ENCODE peak calls at places on chromosomes 16 and 17, in seven cellular contexts. One of them, this sample, is unnamed.
A peak's percentile ranks its signal among the peaks of the same experiment; 100 is the strongest.

GRCh38 chr16:84963046-84963445 is 48.3 kb downstream of the ZDHHC7 start:
- DNase-seq in body of pancreas: no peak
- DNase-seq in MM.1S: no peak
- DNase-seq in cardiac muscle cell: no peak
- DNase-seq in tibial artery: no peak
- DNase-seq in heart left ventricle: no peak
- DNase-seq in tibial nerve: no peak
- DNase-seq in this sample: no peak

GRCh38 chr17:21283482-21284318 is 811 bp upstream of the MAP2K3 start:
- DNase-seq in body of pancreas: peak; percentile 54
- DNase-seq in MM.1S: no peak
- DNase-seq in cardiac muscle cell: no peak
- DNase-seq in tibial artery: peak; percentile 45
- DNase-seq in heart left ventricle: no peak
- DNase-seq in tibial nerve: no peak
- DNase-seq in this sample: no peak

GRCh38 chr16:85781685-85782370 is 17.5 kb downstream of the EMC8 start:
- DNase-seq in body of pancreas: peak; percentile 84
- DNase-seq in MM.1S: no peak
- DNase-seq in cardiac muscle cell: no peak
- DNase-seq in tibial artery: no peak
- DNase-seq in heart left ventricle: no peak
- DNase-seq in tibial nerve: no peak
- DNase-seq in this sample: no peak

GRCh38 chr16:70018254-70018653 is 67.1 kb downstream of the CLEC18A start:
- DNase-seq in body of pancreas: peak; percentile 14
- DNase-seq in MM.1S: peak; percentile 19
- DNase-seq in cardiac muscle cell: peak; percentile 68
- DNase-seq in tibial artery: no peak
- DNase-seq in heart left ventricle: no peak
- DNase-seq in tibial nerve: no peak
- DNase-seq in this sample: no peak

GRCh38 chr17:40345161-40346034 is 19.1 kb downstream of the GJD3 start:
- DNase-seq in body of pancreas: peak; percentile 86
- DNase-seq in MM.1S: no peak
- DNase-seq in cardiac muscle cell: peak; percentile 87
- DNase-seq in tibial artery: peak; percentile 60
- DNase-seq in heart left ventricle: peak; percentile 88
- DNase-seq in tibial nerve: no peak
- DNase-seq in this sample: peak; percentile 85

GRCh38 chr17:17481860-17482259 is 5.1 kb downstream of the MED9 start:
- DNase-seq in body of pancreas: no peak
- DNase-seq in MM.1S: no peak
- DNase-seq in cardiac muscle cell: no peak
- DNase-seq in tibial artery: no peak
- DNase-seq in heart left ventricle: no peak
- DNase-seq in tibial nerve: no peak
- DNase-seq in this sample: no peak

GRCh38 chr16:66091462-66091861 is 275.0 kb upstream of the CDH5 start:
- DNase-seq in body of pancreas: no peak
- DNase-seq in MM.1S: no peak
- DNase-seq in cardiac muscle cell: no peak
- DNase-seq in tibial artery: no peak
- DNase-seq in heart left ventricle: no peak
- DNase-seq in tibial nerve: no peak
- DNase-seq in this sample: no peak

GRCh38 chr16:27498020-27498419 is 51.7 kb downstream of the GTF3C1 start:
- DNase-seq in body of pancreas: no peak
- DNase-seq in MM.1S: no peak
- DNase-seq in cardiac muscle cell: no peak
- DNase-seq in tibial artery: no peak
- DNase-seq in heart left ventricle: no peak
- DNase-seq in tibial nerve: no peak
- DNase-seq in this sample: no peak

GRCh38 chr17:8628609-8629169 is 1.8 kb downstream of the MYH10 start:
- DNase-seq in body of pancreas: no peak
- DNase-seq in MM.1S: no peak
- DNase-seq in cardiac muscle cell: no peak
- DNase-seq in tibial artery: no peak
- DNase-seq in heart left ventricle: no peak
- DNase-seq in tibial nerve: no peak
- DNase-seq in this sample: no peak

GRCh38 chr17:13508916-13509315 is 92.8 kb downstream of the HS3ST3A1 start:
- DNase-seq in body of pancreas: no peak
- DNase-seq in MM.1S: no peak
- DNase-seq in cardiac muscle cell: no peak
- DNase-seq in tibial artery: no peak
- DNase-seq in heart left ventricle: no peak
- DNase-seq in tibial nerve: no peak
- DNase-seq in this sample: no peak

GRCh38 chr16:86956437-86956836 is 360.8 kb downstream of the C16orf95 start:
- DNase-seq in body of pancreas: no peak
- DNase-seq in MM.1S: no peak
- DNase-seq in cardiac muscle cell: no peak
- DNase-seq in tibial artery: no peak
- DNase-seq in heart left ventricle: no peak
- DNase-seq in tibial nerve: no peak
- DNase-seq in this sample: no peak

GRCh38 chr16:50376997-50377396 is 8.2 kb upstream of the BRD7 start:
- DNase-seq in body of pancreas: no peak
- DNase-seq in MM.1S: no peak
- DNase-seq in cardiac muscle cell: no peak
- DNase-seq in tibial artery: no peak
- DNase-seq in heart left ventricle: no peak
- DNase-seq in tibial nerve: no peak
- DNase-seq in this sample: no peak
- H3K4me3 ChIP-seq in body of pancreas: no peak overlapping the region
- H3K4me3 ChIP-seq in MM.1S: no peak overlapping the region
- H3K4me3 ChIP-seq in cardiac muscle cell: no peak overlapping the region
- H3K4me3 ChIP-seq in tibial artery: no peak overlapping the region
- H3K4me3 ChIP-seq in heart left ventricle: no peak overlapping the region
- H3K4me3 ChIP-seq in tibial nerve: no peak overlapping the region
- H3K4me3 ChIP-seq in this sample: no peak overlapping the region

GRCh38 chr17:48544356-48545021 is 420 bp downstream of the HOXB2 start:
- DNase-seq in body of pancreas: peak; percentile 57
- DNase-seq in MM.1S: no peak
- DNase-seq in cardiac muscle cell: peak; percentile 55
- DNase-seq in tibial artery: peak; percentile 72
- DNase-seq in heart left ventricle: peak; percentile 91
- DNase-seq in tibial nerve: peak; percentile 19
- DNase-seq in this sample: peak; percentile 55

GRCh38 chr17:48543854-48544355 is 1.0 kb downstream of the HOXB2 start:
- DNase-seq in body of pancreas: no peak
- DNase-seq in MM.1S: no peak
- DNase-seq in cardiac muscle cell: no peak
- DNase-seq in tibial artery: no peak
- DNase-seq in heart left ventricle: peak; percentile 75
- DNase-seq in tibial nerve: no peak
- DNase-seq in this sample: no peak

GRCh38 chr17:48542114-48542955 is 2.6 kb downstream of the HOXB2 start:
- DNase-seq in body of pancreas: no peak
- DNase-seq in MM.1S: no peak
- DNase-seq in cardiac muscle cell: no peak
- DNase-seq in tibial artery: no peak
- DNase-seq in heart left ventricle: no peak
- DNase-seq in tibial nerve: no peak
- DNase-seq in this sample: no peak

GRCh38 chr17:48541574-48542113 is 3.3 kb downstream of the HOXB2 start:
- DNase-seq in body of pancreas: no peak
- DNase-seq in MM.1S: no peak
- DNase-seq in cardiac muscle cell: peak; percentile 65
- DNase-seq in tibial artery: no peak
- DNase-seq in heart left ventricle: peak; percentile 83
- DNase-seq in tibial nerve: no peak
- DNase-seq in this sample: no peak

DNA sequence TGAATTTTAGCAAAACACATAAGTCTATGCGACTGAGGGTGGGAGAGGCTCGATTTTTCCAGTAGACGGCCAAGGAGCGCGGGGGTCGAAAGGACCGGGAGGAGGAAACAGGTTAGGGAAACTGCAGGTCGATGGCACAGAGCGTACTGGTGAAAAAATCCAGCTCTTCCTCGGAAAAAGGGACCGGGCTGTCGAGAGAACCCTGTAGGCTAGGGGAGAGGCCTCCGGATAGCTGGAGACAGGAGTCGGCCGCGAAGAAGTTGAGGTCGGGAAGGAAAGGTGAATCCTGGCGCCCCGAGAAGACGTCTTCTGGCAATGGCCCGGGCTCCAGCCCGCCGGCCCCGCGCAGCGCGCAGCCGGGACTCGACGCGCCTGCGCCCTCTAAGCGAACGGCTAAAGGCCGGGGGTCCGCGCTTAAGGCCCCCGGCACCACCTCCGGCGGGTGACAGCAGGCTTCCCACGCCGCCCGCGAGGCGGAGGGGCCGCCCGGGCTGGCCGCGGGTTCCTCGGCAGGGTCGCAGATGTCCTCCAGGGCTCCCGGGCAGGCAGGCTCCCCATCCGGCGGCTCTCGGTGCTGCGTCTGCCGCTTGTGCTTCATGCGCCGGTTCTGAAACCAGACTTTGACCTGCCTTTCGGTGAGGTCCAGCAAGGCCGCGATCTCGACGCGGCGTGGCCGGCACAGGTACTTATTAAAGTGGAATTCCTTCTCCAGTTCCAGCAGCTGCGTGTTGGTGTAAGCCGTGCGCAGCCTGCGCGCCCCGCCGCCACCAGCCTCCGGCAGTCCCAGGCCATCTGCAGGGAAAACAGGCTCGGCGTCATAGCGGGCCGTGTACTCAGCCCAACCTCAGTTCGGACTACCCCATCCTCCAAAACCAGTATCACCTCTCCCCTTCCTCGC is 1.7 kb downstream of the HOXB2 start:
- DNase-seq in body of pancreas: no peak
- DNase-seq in MM.1S: peak; percentile 45
- DNase-seq in cardiac muscle cell: peak; percentile 67
- DNase-seq in tibial artery: peak; percentile 33
- DNase-seq in heart left ventricle: peak; percentile 73
- DNase-seq in tibial nerve: no peak
- DNase-seq in this sample: no peak
- H3K27me3 ChIP-seq in body of pancreas: peaks cover 24% of the 10 kb centered on the region
- H3K27me3 ChIP-seq in MM.1S: peaks cover 16% of the 10 kb centered on the region
- H3K27me3 ChIP-seq in cardiac muscle cell: no peaks in the 10 kb centered on the region
- H3K27me3 ChIP-seq in tibial artery: no peaks in the 10 kb centered on the region
- H3K27me3 ChIP-seq in heart left ventricle: peaks cover 53% of the 10 kb centered on the region
- H3K27me3 ChIP-seq in tibial nerve: peaks cover 56% of the 10 kb centered on the region
- H3K27me3 ChIP-seq in this sample: no peaks in the 10 kb centered on the region

GRCh38 chr17:3556239-3556904 is 1.2 kb downstream of the TRPV3 start:
- DNase-seq in body of pancreas: no peak
- DNase-seq in MM.1S: no peak
- DNase-seq in cardiac muscle cell: no peak
- DNase-seq in tibial artery: no peak
- DNase-seq in heart left ventricle: no peak
- DNase-seq in tibial nerve: no peak
- DNase-seq in this sample: no peak
- H3K4me3 ChIP-seq in body of pancreas: no peak overlapping the region
- H3K4me3 ChIP-seq in MM.1S: peak overlapping the region; percentile 78
- H3K4me3 ChIP-seq in cardiac muscle cell: no peak overlapping the region
- H3K4me3 ChIP-seq in tibial artery: no peak overlapping the region
- H3K4me3 ChIP-seq in heart left ventricle: no peak overlapping the region
- H3K4me3 ChIP-seq in tibial nerve: no peak overlapping the region
- H3K4me3 ChIP-seq in this sample: no peak overlapping the region

GRCh38 chr17:73647767-73648542 is 3.7 kb upstream of the SDK2 start:
- DNase-seq in body of pancreas: no peak
- DNase-seq in MM.1S: no peak
- DNase-seq in cardiac muscle cell: no peak
- DNase-seq in tibial artery: no peak
- DNase-seq in heart left ventricle: no peak
- DNase-seq in tibial nerve: no peak
- DNase-seq in this sample: no peak

GRCh38 chr17:73646409-73647305 is 2.4 kb upstream of the SDK2 start:
- DNase-seq in body of pancreas: no peak
- DNase-seq in MM.1S: no peak
- DNase-seq in cardiac muscle cell: peak; percentile 63
- DNase-seq in tibial artery: no peak
- DNase-seq in heart left ventricle: no peak
- DNase-seq in tibial nerve: no peak
- DNase-seq in this sample: no peak

GRCh38 chr17:73648974-73649373 is 4.7 kb upstream of the SDK2 start:
- DNase-seq in body of pancreas: no peak
- DNase-seq in MM.1S: no peak
- DNase-seq in cardiac muscle cell: no peak
- DNase-seq in tibial artery: no peak
- DNase-seq in heart left ventricle: no peak
- DNase-seq in tibial nerve: no peak
- DNase-seq in this sample: no peak

GRCh38 chr17:73648543-73648820 is 4.2 kb upstream of the SDK2 start:
- DNase-seq in body of pancreas: no peak
- DNase-seq in MM.1S: no peak
- DNase-seq in cardiac muscle cell: no peak
- DNase-seq in tibial artery: no peak
- DNase-seq in heart left ventricle: no peak
- DNase-seq in tibial nerve: no peak
- DNase-seq in this sample: no peak

GRCh38 chr17:73647331-73647730 is 3.1 kb upstream of the SDK2 start:
- DNase-seq in body of pancreas: no peak
- DNase-seq in MM.1S: no peak
- DNase-seq in cardiac muscle cell: no peak
- DNase-seq in tibial artery: no peak
- DNase-seq in heart left ventricle: no peak
- DNase-seq in tibial nerve: no peak
- DNase-seq in this sample: no peak
- H3K27me3 ChIP-seq in body of pancreas: peaks cover 18% of the 10 kb centered on the region
- H3K27me3 ChIP-seq in MM.1S: peaks cover 87% of the 10 kb centered on the region
- H3K27me3 ChIP-seq in cardiac muscle cell: no peaks in the 10 kb centered on the region
- H3K27me3 ChIP-seq in tibial artery: peaks cover 72% of the 10 kb centered on the region
- H3K27me3 ChIP-seq in heart left ventricle: peaks cover 18% of the 10 kb centered on the region
- H3K27me3 ChIP-seq in tibial nerve: peaks cover 37% of the 10 kb centered on the region
- H3K27me3 ChIP-seq in this sample: no peaks in the 10 kb centered on the region

DNA sequence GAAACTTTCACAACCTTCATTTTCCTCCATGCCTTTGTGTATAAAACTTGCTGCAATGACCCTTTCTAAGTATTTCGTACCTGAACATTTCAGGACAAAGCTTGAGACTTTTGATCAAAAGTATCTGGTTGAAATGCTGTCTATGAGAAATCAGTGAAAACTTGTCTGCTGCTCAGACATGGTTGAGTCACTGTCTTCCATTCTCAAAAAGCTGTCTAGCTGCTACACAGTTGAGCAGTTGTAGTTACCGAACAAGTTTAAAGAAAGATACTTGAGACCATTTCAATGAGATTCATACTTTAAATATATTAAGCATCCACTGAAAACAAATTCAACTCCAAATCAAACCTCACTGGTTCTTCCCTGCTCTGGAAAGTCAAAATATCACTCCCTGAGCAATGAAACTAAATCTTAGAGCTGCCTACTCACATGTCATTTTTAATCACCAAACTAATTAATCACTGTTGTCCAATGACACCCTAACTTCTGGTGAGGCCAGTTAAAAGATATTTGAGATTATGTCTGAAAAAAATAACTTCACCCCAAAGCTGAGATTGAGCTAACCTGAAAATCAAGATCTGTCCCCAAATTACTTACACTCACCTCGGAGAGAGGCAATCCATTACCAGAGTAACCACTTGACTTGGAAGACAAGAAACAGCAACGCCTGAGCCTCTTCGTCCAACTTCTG is 503 bp downstream of the TMEM100 start:
- DNase-seq in body of pancreas: no peak
- DNase-seq in MM.1S: no peak
- DNase-seq in cardiac muscle cell: peak; percentile 22
- DNase-seq in tibial artery: no peak
- DNase-seq in heart left ventricle: no peak
- DNase-seq in tibial nerve: no peak
- DNase-seq in this sample: no peak
- H3K4me3 ChIP-seq in body of pancreas: no peak overlapping the region
- H3K4me3 ChIP-seq in MM.1S: no peak overlapping the region
- H3K4me3 ChIP-seq in cardiac muscle cell: no peak overlapping the region
- H3K4me3 ChIP-seq in tibial artery: peak overlapping the region; percentile 32
- H3K4me3 ChIP-seq in heart left ventricle: peak overlapping the region; percentile 40
- H3K4me3 ChIP-seq in tibial nerve: peak overlapping the region; percentile 22
- H3K4me3 ChIP-seq in this sample: no peak overlapping the region